ENCODE peak calls at places on chromosomes 16 and 17, in five cellular contexts. L is CD4-positive, alpha-beta memory T cell; W is stromal cell of bone marrow; U is amniotic stem cell; E is NCI-H1694 treated with DMSO at 0.1 percent for 48 hours. A is an unnamed sample.

GRCh38 chr16:13631213-13631767 is 288.7 kb upstream of the ERCC4 start:
- DNase-seq in W (no peak), L (no peak), U (no peak), E (no peak), A (no peak)

GRCh38 chr16:69199382-69199781 is 12.4 kb downstream of the SNTB2 start:
- DNase-seq in W (no peak), E (no peak), L (no peak), U (no peak), A (no peak)

GRCh38 chr17:76678330-76678729 is 32.4 kb downstream of the MXRA7 start:
- DNase-seq in W (no peak), E (no peak), U (no peak), L (peak), A (no peak)

GRCh38 chr17:17659340-17659739 is 21.9 kb upstream of the RAI1 start:
- DNase-seq in E (no peak), W (no peak), L (no peak), U (no peak), A (no peak)

GRCh38 chr17:81432873-81433451 is 37.7 kb downstream of the BAHCC1 start:
- DNase-seq in L (no peak), U (no peak), W (no peak), E (peak), A (no peak)

GRCh38 chr16:69253796-69254426 is 57.2 kb upstream of the VPS4A start:
- DNase-seq in E (no peak), W (no peak), L (peak), U (no peak), A (no peak)

GRCh38 chr17:33140413-33141099 is 148.9 kb downstream of the SPACA3 start:
- DNase-seq in W (peak), U (no peak), L (no peak), E (no peak), A (no peak)

GRCh38 chr17:39925282-39926134 is 1.9 kb downstream of the ORMDL3 start:
- DNase-seq in U (no peak), W (no peak), E (no peak), L (no peak), A (no peak)

GRCh38 chr17:63641678-63642077 is 19.5 kb downstream of the MAP3K3 start:
- DNase-seq in L (no peak), W (no peak), E (no peak), U (no peak), A (no peak)

GRCh38 chr17:50090071-50090470 is 5.1 kb upstream of the PDK2 start:
- DNase-seq in E (no peak), L (no peak), U (no peak), W (no peak), A (no peak)

GRCh38 chr17:42253173-42253545 is 23.0 kb downstream of the STAT5B start:
- DNase-seq in L (no peak), W (no peak), E (peak), U (no peak), A (no peak)

GRCh38 chr16:89378947-89379771 is 111.2 kb downstream of the ANKRD11 start:
- DNase-seq in W (no peak), U (no peak), L (no peak), E (no peak), A (no peak)

GRCh38 chr16:59878479-59878878 is 1144.4 kb upstream of the GOT2 start:
- DNase-seq in L (no peak), E (no peak), U (no peak), W (no peak), A (no peak)

GRCh38 chr17:15475620-15476354 is 8.4 kb upstream of the CDRT4 start:
- DNase-seq in U (no peak), E (no peak), L (no peak), W (peak), A (no peak)

GRCh38 chr17:6525731-6526130 is 30.6 kb downstream of the PITPNM3 start:
- DNase-seq in E (no peak), U (no peak), L (no peak), W (no peak), A (no peak)

A was measured in CD4-positive, CD25-positive, alpha-beta regulatory T cell.